ENCODE peak calls at places on chromosomes 4 and X, in five cellular contexts. G is suprapubic skin; L is naive thymus-derived CD4-positive, alpha-beta T cell; P is BE2C; X is mucosa of descending colon. O is an unnamed sample.

GRCh38 chr4:122481766-122482405 is 25.4 kb upstream of the IL2 start:
- DNase-seq in G (no peak), L (no peak), P (no peak), X (no peak), O (peak; percentile 76)

GRCh38 chr4:147425019-147425418 is 55.9 kb upstream of the EDNRA start:
- DNase-seq in G (no peak), L (no peak), P (no peak), X (no peak), O (no peak)

GRCh38 chr4:107931775-107932321 is 499 bp downstream of the CYP2U1 start:
- DNase-seq in G (peak; percentile 75), L (peak; percentile 33), P (no peak), X (peak; percentile 66), O (no peak)

GRCh38 chrX:39984191-39984956 is 113.4 kb downstream of the BCOR start:
- DNase-seq in G (no peak), L (no peak), P (peak; percentile 31), X (no peak), O (peak; percentile 60)

GRCh38 chrX:45050558-45050957 is 150.1 kb downstream of the DIPK2B start:
- DNase-seq in G (no peak), L (no peak), P (no peak), X (no peak), O (no peak)

GRCh38 chrX:17564689-17565409 is 172.4 kb upstream of the SCML1 start:
- DNase-seq in G (no peak), L (no peak), P (no peak), X (no peak), O (peak; percentile 57)

GRCh38 chr4:11739992-11740391 is 311.3 kb upstream of the HS3ST1 start:
- DNase-seq in G (no peak), L (no peak), P (no peak), X (no peak), O (peak; percentile 63)

GRCh38 chrX:110678591-110678990 is 117.0 kb downstream of the CHRDL1 start:
- DNase-seq in G (no peak), L (no peak), P (no peak), X (no peak), O (no peak)

GRCh38 chrX:18119856-18120255 is 100.8 kb downstream of the BEND2 start:
- DNase-seq in G (no peak), L (peak; percentile 11), P (no peak), X (no peak), O (no peak)

GRCh38 chr4:47839259-47839658 is 1.4 kb upstream of the CORIN start:
- DNase-seq in G (peak; percentile 79), L (peak; percentile 9), P (no peak), X (no peak), O (peak; percentile 12)

GRCh38 chr4:79913581-79913980 is 159.4 kb downstream of the ANTXR2 start:
- DNase-seq in G (no peak), L (no peak), P (no peak), X (no peak), O (peak; percentile 80)

GRCh38 chr4:106032851-106033286 is 137.6 kb downstream of the NPNT start:
- DNase-seq in G (no peak), L (no peak), P (peak; percentile 58), X (no peak), O (peak; percentile 28)

GRCh38 chrX:80879143-80879542 is 69.5 kb upstream of the BRWD3 start:
- DNase-seq in G (no peak), L (peak; percentile 1), P (peak; percentile 47), X (no peak), O (no peak)

GRCh38 chr4:899556-899906 is 32.6 kb downstream of the GAK start:
- DNase-seq in G (no peak), L (no peak), P (no peak), X (no peak), O (no peak)

GRCh38 chr4:153533387-153533786 is 67.2 kb downstream of the TMEM131L start:
- DNase-seq in G (no peak), L (no peak), P (no peak), X (no peak), O (peak; percentile 24)

GRCh38 chr4:176794151-176794550 is 1.4 kb upstream of the VEGFC start:
- DNase-seq in G (no peak), L (no peak), P (no peak), X (no peak), O (peak; percentile 96)

GRCh38 chrX:154327026-154327820 is 31.6 kb downstream of the TKTL1 start:
- DNase-seq in G (no peak), L (peak; percentile 67), P (no peak), X (peak; percentile 51), O (no peak)

GRCh38 chr4:48698029-48698901 is 81.8 kb downstream of the FRYL start:
- DNase-seq in G (no peak), L (no peak), P (peak; percentile 34), X (no peak), O (peak; percentile 86)

GRCh38 chr4:83040269-83040668 is 5.3 kb downstream of the COPS4 start:
- DNase-seq in G (no peak), L (no peak), P (no peak), X (no peak), O (no peak)

GRCh38 chr4:44646151-44646550 is 5.3 kb downstream of the YIPF7 start:
- DNase-seq in G (no peak), L (no peak), P (no peak), X (no peak), O (no peak)

GRCh38 chr4:8525383-8526120 is 54.6 kb upstream of the GPR78 start:
- DNase-seq in G (no peak), L (no peak), P (no peak), X (no peak), O (peak; percentile 23)

GRCh38 chr4:149108626-149109025 is 666.4 kb upstream of the NR3C2 start:
- DNase-seq in G (no peak), L (no peak), P (no peak), X (no peak), O (peak; percentile 20)

GRCh38 chrX:53193093-53193492 is 31.9 kb downstream of the KDM5C start:
- DNase-seq in G (no peak), L (no peak), P (no peak), X (no peak), O (no peak)

GRCh38 chr4:55312491-55313101 is 33.4 kb upstream of the SRD5A3 start:
- DNase-seq in G (no peak), L (peak; percentile 34), P (peak; percentile 37), X (no peak), O (peak; percentile 61)

GRCh38 chrX:41029332-41029731 is 55.9 kb upstream of the USP9X start:
- DNase-seq in G (no peak), L (no peak), P (no peak), X (no peak), O (no peak)

GRCh38 chrX:41027388-41027787 is 57.9 kb upstream of the USP9X start:
- DNase-seq in G (no peak), L (no peak), P (no peak), X (no peak), O (peak; percentile 76)

GRCh38 chrX:41024755-41025154 is 60.5 kb upstream of the USP9X start:
- DNase-seq in G (no peak), L (no peak), P (no peak), X (no peak), O (no peak)

GRCh38 chrX:41025926-41026325 is 59.3 kb upstream of the USP9X start:
- DNase-seq in G (no peak), L (no peak), P (no peak), X (no peak), O (peak; percentile 75)

DNA sequence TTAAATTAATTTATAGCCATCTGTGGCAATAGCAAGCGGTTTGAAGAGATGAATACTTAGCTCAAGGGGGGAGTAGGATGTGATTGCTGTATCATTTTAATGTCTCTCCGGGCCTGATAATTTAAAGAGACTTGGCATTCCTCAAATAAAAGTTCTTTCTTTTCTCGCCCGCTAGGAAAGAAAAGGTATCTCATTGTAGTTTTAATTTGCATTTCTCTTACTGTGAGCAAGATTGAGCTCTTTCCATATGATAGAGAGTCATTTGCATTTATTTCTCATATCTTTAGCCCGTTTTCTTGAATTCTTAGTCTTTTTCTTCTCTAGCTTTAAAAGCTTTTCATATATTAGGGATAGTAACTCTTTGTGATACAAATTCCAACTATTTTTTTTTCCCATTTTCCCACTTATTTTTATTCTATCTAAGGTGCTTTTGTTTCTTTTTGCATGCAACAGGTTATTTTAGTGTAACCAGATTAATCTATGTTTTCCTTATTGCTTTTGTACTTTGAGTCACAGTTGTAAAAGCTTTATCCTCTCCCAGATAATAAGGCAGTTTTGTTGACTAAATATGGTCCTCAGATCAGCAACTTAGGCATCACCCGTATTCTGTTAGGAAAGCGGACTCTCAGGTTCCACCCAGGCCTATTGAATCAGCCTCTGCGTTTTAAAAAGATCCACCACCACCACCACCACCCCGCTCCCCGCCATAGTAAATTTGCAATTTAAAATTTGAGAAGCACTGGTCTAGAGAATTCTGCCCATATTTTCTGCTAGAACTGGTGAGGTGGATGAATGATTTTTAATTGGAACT is 58.7 kb upstream of the USP9X start:
- DNase-seq in G (no peak), L (no peak), P (no peak), X (no peak), O (no peak)
- H3K4me3 ChIP-seq in G (no peak overlapping the region), L (no peak overlapping the region), P (no peak overlapping the region), X (no peak overlapping the region), O (peak overlapping the region; percentile 34)

GRCh38 chr4:54004463-54004862 is 59.9 kb downstream of the CHIC2 start:
- DNase-seq in G (no peak), L (no peak), P (no peak), X (no peak), O (no peak)
- H3K4me1 ChIP-seq in G (peaks cover 3% of the 10 kb centered on the region), L (peaks cover 7% of the 10 kb centered on the region), P (no peaks in the 10 kb centered on the region), X (no peaks in the 10 kb centered on the region), O (no peaks in the 10 kb centered on the region)

GRCh38 chrX:37871626-37872302 is 24.4 kb upstream of the DYNLT3 start:
- DNase-seq in G (no peak), L (no peak), P (no peak), X (no peak), O (peak; percentile 95)
- H3K4me3 ChIP-seq in G (no peak overlapping the region), L (no peak overlapping the region), P (no peak overlapping the region), X (no peak overlapping the region), O (no peak overlapping the region)

GRCh38 chr4:40205259-40206198 is 8.7 kb downstream of the RHOH start:
- DNase-seq in G (no peak), L (no peak), P (no peak), X (no peak), O (no peak)

GRCh38 chr4:40201898-40202297 is 5.1 kb downstream of the RHOH start:
- DNase-seq in G (no peak), L (no peak), P (no peak), X (no peak), O (no peak)

GRCh38 chr4:40202474-40202873 is 5.6 kb downstream of the RHOH start:
- DNase-seq in G (no peak), L (no peak), P (no peak), X (no peak), O (no peak)

GRCh38 chr4:40206421-40206820 is 9.6 kb downstream of the RHOH start:
- DNase-seq in G (no peak), L (no peak), P (no peak), X (no peak), O (no peak)

DNA sequence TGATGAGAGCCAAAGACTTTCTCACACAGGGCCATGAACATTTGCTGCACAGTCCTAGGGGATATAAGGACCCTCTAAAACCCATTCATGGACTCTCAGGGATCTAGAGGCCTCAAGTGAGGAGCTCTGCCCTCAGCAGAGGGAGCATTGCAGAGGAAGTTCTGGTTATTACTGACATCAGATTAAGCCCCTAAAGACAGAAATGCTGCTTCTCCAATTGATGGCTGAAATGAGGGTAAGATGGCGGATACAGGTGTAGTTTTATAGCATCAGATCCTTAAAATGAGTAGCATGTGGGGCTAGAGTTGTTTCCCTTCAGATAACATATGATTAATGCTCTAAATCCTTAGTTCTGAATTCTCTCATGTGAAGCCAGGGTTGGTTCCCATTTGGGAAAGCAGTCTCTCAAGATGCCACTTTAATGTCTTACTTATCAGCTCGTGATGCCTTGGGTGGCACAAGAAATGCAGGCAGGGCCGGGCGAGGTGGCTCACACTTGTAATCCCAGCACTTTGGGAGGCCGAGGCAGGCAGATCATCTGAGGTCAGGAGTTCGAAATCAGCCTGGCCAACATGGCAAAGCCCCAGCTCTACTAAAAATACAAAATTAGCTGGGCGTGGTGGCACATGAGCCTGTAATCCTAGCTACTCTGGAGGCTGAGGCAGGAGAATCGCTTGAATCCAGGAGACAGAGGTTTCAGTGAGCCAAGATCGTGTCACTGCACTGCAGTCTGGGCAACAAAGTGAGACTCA is 7.9 kb downstream of the RHOH start:
- DNase-seq in G (no peak), L (no peak), P (no peak), X (no peak), O (no peak)
- H3K4me1 ChIP-seq in G (no peaks in the 10 kb centered on the region), L (peaks cover 17% of the 10 kb centered on the region), P (no peaks in the 10 kb centered on the region), X (peaks cover 2% of the 10 kb centered on the region), O (no peaks in the 10 kb centered on the region)

O was measured in fibroblast of lung.